ENCODE peak calls at places on chromosomes 6 and 20, in eight cellular contexts. C is NCI-H524; L is AG10803; A is Karpas-422; X is fibroblast of pulmonary artery; G is NB4; J is iPS-NIHi11; E is stimulated activated CD8-positive, alpha-beta memory T cell treated with anti-CD3 and anti-CD28 coated beads, Interleukin-7, amount 100 ng/mL, for 1 hour. M is an unnamed sample.

GRCh38 chr6:25302677-25303128 is 23.5 kb downstream of the CARMIL1 start:
- DNase-seq in C (peak), L (peak), A (no peak), X (peak), G (no peak), J (no peak), E (no peak), M (peak)

GRCh38 chr6:168047841-168048723 is 30.9 kb downstream of the FRMD1 start:
- DNase-seq in C (no peak), L (no peak), A (no peak), X (no peak), G (no peak), J (no peak), E (no peak), M (no peak)

GRCh38 chr6:42322676-42323075 is 105.0 kb upstream of the MRPS10 start:
- DNase-seq in C (no peak), L (no peak), A (no peak), X (no peak), G (peak), J (peak), E (no peak), M (no peak)

GRCh38 chr20:62617711-62618483 is 24.4 kb upstream of the SLCO4A1 start:
- DNase-seq in C (no peak), L (no peak), A (no peak), X (no peak), G (peak), J (no peak), E (peak), M (no peak)

GRCh38 chr6:25366785-25367657 is 87.8 kb downstream of the CARMIL1 start:
- DNase-seq in C (no peak), L (peak), A (no peak), X (peak), G (no peak), J (no peak), E (no peak), M (no peak)

GRCh38 chr20:51176446-51176845 is 153.5 kb upstream of the KCNG1 start:
- DNase-seq in C (no peak), L (no peak), A (no peak), X (no peak), G (no peak), J (no peak), E (no peak), M (no peak)

GRCh38 chr6:39206250-39206721 is 23.0 kb downstream of the KCNK5 start:
- DNase-seq in C (no peak), L (no peak), A (no peak), X (no peak), G (no peak), J (no peak), E (no peak), M (no peak)

GRCh38 chr20:62918830-62919229 is 7.5 kb downstream of the DIDO1 start:
- DNase-seq in C (no peak), L (no peak), A (peak), X (no peak), G (no peak), J (no peak), E (peak), M (no peak)